ENCODE peak calls at places on chromosomes 3 and 15, in six cellular contexts. K is brain microvascular endothelial cell; W is tibial artery; L is neuronal stem cell; O is CD8-positive, alpha-beta T cell; V is effector memory CD4-positive, alpha-beta T cell. P is an unnamed sample.

GRCh38 chr3:12178091-12178820 is 19.5 kb upstream of the TIMP4 start:
- DNase-seq in K (peak), W (peak), L (no peak), O (no peak), V (no peak), P (no peak)

GRCh38 chr15:25838191-25838870 is 24.8 kb downstream of the ATP10A start:
- DNase-seq in K (no peak), W (no peak), L (no peak), O (no peak), V (no peak), P (no peak)

GRCh38 chr3:128956440-128956839 is 37.4 kb downstream of the CFAP92 start:
- DNase-seq in K (no peak), W (no peak), L (no peak), O (no peak), V (no peak), P (no peak)

GRCh38 chr3:157082305-157082981 is 77.5 kb downstream of the CCNL1 start:
- DNase-seq in K (peak), W (no peak), L (no peak), O (no peak), V (no peak), P (no peak)

GRCh38 chr3:133426721-133427120 is 26.9 kb downstream of the BFSP2 start:
- DNase-seq in K (peak), W (no peak), L (no peak), O (no peak), V (no peak), P (no peak)

GRCh38 chr3:29440321-29441019 is 159.6 kb downstream of the RBMS3 start:
- DNase-seq in K (no peak), W (no peak), L (peak), O (no peak), V (no peak), P (no peak)

GRCh38 chr3:139110072-139110830 is 65.6 kb upstream of the PRR23C start:
- DNase-seq in K (no peak), W (no peak), L (no peak), O (no peak), V (no peak), P (no peak)

GRCh38 chr3:131349946-131350347 is 31.6 kb upstream of the NUDT16 start:
- DNase-seq in K (peak), W (no peak), L (no peak), O (no peak), V (no peak), P (no peak)

GRCh38 chr15:91940466-91941381 is 87.2 kb downstream of the SLCO3A1 start:
- DNase-seq in K (no peak), W (no peak), L (no peak), O (no peak), V (no peak), P (no peak)

GRCh38 chr3:65582012-65582717 is 456.6 kb downstream of the MAGI1 start:
- DNase-seq in K (no peak), W (no peak), L (no peak), O (no peak), V (no peak), P (no peak)

GRCh38 chr15:66246937-66247336 is 6.6 kb downstream of the MEGF11 start:
- DNase-seq in K (no peak), W (no peak), L (no peak), O (no peak), V (no peak), P (no peak)

GRCh38 chr3:175193815-175194518 is 334.8 kb downstream of the NAALADL2 start:
- DNase-seq in K (no peak), W (no peak), L (no peak), O (no peak), V (no peak), P (no peak)

GRCh38 chr3:11305509-11305908 is 33.3 kb downstream of the ATG7 start:
- DNase-seq in K (no peak), W (no peak), L (no peak), O (no peak), V (no peak), P (no peak)

GRCh38 chr3:187778726-187779125 is 33.5 kb upstream of the BCL6 start:
- DNase-seq in K (no peak), W (no peak), L (no peak), O (no peak), V (no peak), P (no peak)

GRCh38 chr3:58387650-58388546 is 45.7 kb downstream of the PDHB start:
- DNase-seq in K (no peak), W (no peak), L (no peak), O (no peak), V (no peak), P (no peak)

GRCh38 chr3:129723558-129724324 is 117.3 kb upstream of the PLXND1 start:
- DNase-seq in K (peak), W (peak), L (no peak), O (no peak), V (no peak), P (no peak)

GRCh38 chr15:31216210-31216911 is 110.3 kb upstream of the KLF13 start:
- DNase-seq in K (no peak), W (peak), L (peak), O (peak), V (peak), P (peak)

GRCh38 chr15:89122532-89123525 is 34.6 kb downstream of the ABHD2 start:
- DNase-seq in K (no peak), W (peak), L (no peak), O (no peak), V (no peak), P (no peak)

GRCh38 chr15:78921517-78921916 is 23.3 kb downstream of the CTSH start:
- DNase-seq in K (no peak), W (no peak), L (no peak), O (no peak), V (no peak), P (no peak)

GRCh38 chr3:63779227-63779626 is 39.9 kb upstream of the C3orf49 start:
- DNase-seq in K (no peak), W (no peak), L (no peak), O (no peak), V (no peak), P (no peak)

GRCh38 chr3:146646251-146646650 is 41.1 kb upstream of the PLSCR5 start:
- DNase-seq in K (no peak), W (no peak), L (no peak), O (no peak), V (no peak), P (no peak)

GRCh38 chr3:154132777-154133375 is 11.7 kb downstream of the ARHGEF26 start:
- DNase-seq in K (no peak), W (no peak), L (no peak), O (no peak), V (no peak), P (no peak)

GRCh38 chr15:85757073-85757938 is 37.4 kb downstream of the KLHL25 start:
- DNase-seq in K (no peak), W (peak), L (no peak), O (no peak), V (no peak), P (no peak)

GRCh38 chr3:5731100-5731499 is 543.6 kb downstream of the EDEM1 start:
- DNase-seq in K (no peak), W (no peak), L (no peak), O (no peak), V (no peak), P (no peak)

GRCh38 chr15:67064607-67065530 is 533 bp upstream of the SMAD3 start:
- DNase-seq in K (no peak), W (no peak), L (peak), O (peak), V (no peak), P (peak)

GRCh38 chr3:100440895-100441294 is 39.6 kb downstream of the LNP1 start:
- DNase-seq in K (no peak), W (no peak), L (no peak), O (no peak), V (no peak), P (no peak)
- H3K27ac ChIP-seq in K (no peak), W (no peak), L (no peak), O (no peak), V (no peak), P (no peak)

DNA sequence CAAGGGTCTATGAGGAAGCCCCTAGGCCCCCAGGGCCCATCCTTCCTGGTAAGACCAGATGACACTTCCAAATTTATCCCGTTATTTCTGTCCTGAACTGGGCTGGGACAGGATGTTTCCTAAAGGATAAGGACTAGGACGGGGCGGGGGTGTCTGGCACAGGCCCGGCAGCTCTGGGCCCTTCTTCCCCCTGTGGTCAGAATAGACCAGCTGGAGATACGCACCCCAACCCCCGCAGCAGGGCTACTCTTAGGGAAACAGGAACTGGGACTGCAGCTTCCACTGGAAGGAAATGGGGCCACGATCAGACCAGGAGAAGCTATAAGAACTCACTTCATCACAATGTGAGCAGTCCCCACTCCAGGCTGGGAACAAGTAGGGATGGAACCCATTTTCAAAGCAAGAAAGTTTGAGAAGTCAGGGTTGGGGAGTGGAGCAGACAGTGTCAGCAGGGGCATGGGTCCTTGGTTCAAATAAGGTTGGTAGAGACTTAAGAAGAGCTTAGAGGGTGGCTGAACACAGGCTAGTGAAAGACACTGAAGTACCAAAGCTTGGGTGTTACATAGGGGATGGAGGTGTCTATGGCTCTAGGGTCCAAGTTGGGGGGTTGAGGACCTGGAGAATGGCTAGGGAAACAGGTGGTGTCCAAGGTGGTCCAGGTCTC is 1.1 kb downstream of the NCKIPSD start:
- DNase-seq in K (no peak), W (peak), L (no peak), O (no peak), V (no peak), P (no peak)
- H3K27ac ChIP-seq in K (no peak), W (peak), L (no peak), O (no peak), V (no peak), P (peak)

DNA sequence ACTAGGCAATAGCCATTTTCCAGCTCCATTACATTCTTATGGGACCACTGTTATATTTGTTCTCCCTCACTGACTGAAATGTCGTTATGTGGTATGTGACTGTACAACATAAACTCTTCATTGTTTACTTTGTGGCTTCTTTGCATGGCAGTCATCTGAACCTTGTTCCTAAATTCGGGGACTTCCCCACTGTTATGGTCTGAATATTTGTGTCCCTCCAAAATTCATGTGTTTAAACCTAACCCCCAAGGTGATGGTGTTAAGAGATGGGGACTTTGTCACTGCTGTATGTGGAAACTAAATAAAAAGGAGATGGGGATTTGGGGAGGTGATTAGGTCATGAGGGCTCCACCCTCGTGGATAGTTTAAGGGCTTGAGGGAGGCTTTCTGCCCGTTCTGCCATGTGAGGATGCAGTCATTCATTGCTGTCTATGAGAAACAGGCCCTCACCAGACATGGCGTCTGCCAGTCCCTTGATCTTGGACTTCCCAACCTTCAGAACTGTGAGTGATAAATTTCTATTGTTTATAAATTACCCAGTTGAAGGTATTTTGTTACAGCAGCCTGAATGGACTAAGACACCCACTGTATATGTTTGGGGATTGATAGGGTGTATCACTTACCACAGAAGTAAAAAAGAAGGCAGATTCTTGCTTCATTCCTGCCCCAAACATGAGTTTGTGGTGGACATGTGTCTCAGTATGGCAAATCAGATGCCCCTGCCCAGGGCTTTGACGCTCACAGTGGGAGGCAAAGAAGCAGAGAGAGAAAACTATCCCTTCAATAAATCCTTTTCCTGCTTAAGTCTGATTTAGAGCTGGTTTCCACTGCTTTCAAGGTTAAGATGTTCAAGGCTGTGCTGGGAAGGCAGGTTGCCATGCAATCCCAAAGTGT is 138.0 kb upstream of the UBE2E1 start:
- DNase-seq in K (no peak), W (no peak), L (no peak), O (no peak), V (no peak), P (no peak)
- H3K27ac ChIP-seq in K (peak), W (no peak), L (no peak), O (no peak), V (no peak), P (no peak)

DNA sequence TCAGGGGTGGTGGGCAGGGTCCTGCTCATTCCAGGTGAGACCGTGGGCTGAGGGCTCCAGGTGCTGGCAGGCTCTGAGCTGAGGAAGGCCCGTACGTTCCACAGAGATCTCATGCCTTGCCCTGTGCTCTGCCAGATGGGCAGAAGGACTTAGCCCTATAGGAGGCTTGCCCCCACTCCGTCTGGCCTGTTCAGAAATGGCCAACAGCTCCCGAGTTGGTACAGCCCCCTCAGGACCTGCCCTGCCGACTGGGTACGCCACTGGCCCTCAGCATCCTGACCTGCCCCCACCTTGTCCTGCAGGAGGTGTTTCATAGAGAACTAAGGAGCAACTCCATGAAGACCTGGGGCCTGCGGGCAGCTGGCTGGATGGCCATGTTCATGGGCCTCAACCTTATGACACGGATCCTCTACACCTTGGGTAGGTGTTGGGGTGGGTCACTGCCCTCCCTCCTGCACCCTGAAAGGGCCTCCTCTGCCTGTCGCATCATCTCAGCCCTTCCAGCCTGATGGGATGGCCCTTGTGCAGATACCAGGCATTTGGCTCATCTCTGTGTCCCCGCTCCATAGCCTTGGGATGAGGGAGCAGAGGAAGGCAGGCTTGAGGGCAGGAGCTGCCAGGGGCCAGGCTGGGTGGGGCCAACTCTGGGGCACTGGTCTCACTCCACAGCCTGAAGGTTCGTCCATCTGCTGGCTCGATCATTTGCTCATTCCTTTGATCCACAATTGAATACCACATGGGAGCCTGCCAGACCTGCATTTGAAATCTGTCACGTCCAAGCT is 14.2 kb downstream of the TMEM43 start:
- DNase-seq in K (no peak), W (no peak), L (no peak), O (no peak), V (no peak), P (no peak)
- H3K27ac ChIP-seq in K (no peak), W (peak), L (no peak), O (no peak), V (no peak), P (peak)